ENCODE peak calls at places on chromosomes 11 and 22, in ten cellular contexts. One of them, this sample, is unnamed.

GRCh38 chr22:35337932-35338331 is 38.2 kb downstream of the TOM1 start:
- DNase-seq in adrenal gland: no peak
- DNase-seq in CD4-positive, alpha-beta T cell: no peak
- DNase-seq in cardiac muscle cell: no peak
- DNase-seq in HFFc6: no peak
- DNase-seq in progenitor cell of endocrine pancreas: no peak
- DNase-seq in AG10803: no peak
- DNase-seq in spleen: no peak
- DNase-seq in right lobe of liver: no peak
- DNase-seq in RWPE1: no peak
- DNase-seq in this sample: no peak

GRCh38 chr11:1054143-1055108 is 17.9 kb upstream of the MUC6 start:
- DNase-seq in spleen: peak
- DNase-seq in RWPE1: no peak
- DNase-seq in HFFc6: peak
- DNase-seq in adrenal gland: no peak
- DNase-seq in right lobe of liver: no peak
- DNase-seq in progenitor cell of endocrine pancreas: no peak
- DNase-seq in CD4-positive, alpha-beta T cell: no peak
- DNase-seq in AG10803: peak
- DNase-seq in cardiac muscle cell: peak
- DNase-seq in this sample: no peak

GRCh38 chr11:94928146-94928995 is 45.0 kb downstream of the CWC15 start:
- DNase-seq in RWPE1: no peak
- DNase-seq in right lobe of liver: no peak
- DNase-seq in progenitor cell of endocrine pancreas: no peak
- DNase-seq in adrenal gland: no peak
- DNase-seq in cardiac muscle cell: no peak
- DNase-seq in HFFc6: no peak
- DNase-seq in CD4-positive, alpha-beta T cell: no peak
- DNase-seq in AG10803: peak
- DNase-seq in spleen: no peak
- DNase-seq in this sample: no peak

GRCh38 chr11:100467821-100468508 is 219.1 kb upstream of the ARHGAP42 start:
- DNase-seq in spleen: no peak
- DNase-seq in RWPE1: no peak
- DNase-seq in HFFc6: no peak
- DNase-seq in cardiac muscle cell: no peak
- DNase-seq in adrenal gland: no peak
- DNase-seq in CD4-positive, alpha-beta T cell: no peak
- DNase-seq in right lobe of liver: no peak
- DNase-seq in progenitor cell of endocrine pancreas: no peak
- DNase-seq in AG10803: no peak
- DNase-seq in this sample: no peak

GRCh38 chr11:78860720-78861422 is 286.2 kb upstream of the NARS2 start:
- DNase-seq in RWPE1: no peak
- DNase-seq in right lobe of liver: no peak
- DNase-seq in adrenal gland: no peak
- DNase-seq in progenitor cell of endocrine pancreas: no peak
- DNase-seq in CD4-positive, alpha-beta T cell: no peak
- DNase-seq in spleen: no peak
- DNase-seq in HFFc6: no peak
- DNase-seq in cardiac muscle cell: peak
- DNase-seq in AG10803: peak
- DNase-seq in this sample: peak

GRCh38 chr11:70159612-70160570 is 43.2 kb upstream of the FADD start:
- DNase-seq in cardiac muscle cell: no peak
- DNase-seq in adrenal gland: no peak
- DNase-seq in RWPE1: peak
- DNase-seq in right lobe of liver: peak
- DNase-seq in CD4-positive, alpha-beta T cell: no peak
- DNase-seq in spleen: no peak
- DNase-seq in HFFc6: no peak
- DNase-seq in AG10803: peak
- DNase-seq in progenitor cell of endocrine pancreas: no peak
- DNase-seq in this sample: no peak

GRCh38 chr11:1437500-1437899 is 47.8 kb downstream of the BRSK2 start:
- DNase-seq in cardiac muscle cell: peak
- DNase-seq in RWPE1: peak
- DNase-seq in progenitor cell of endocrine pancreas: no peak
- DNase-seq in AG10803: peak
- DNase-seq in CD4-positive, alpha-beta T cell: no peak
- DNase-seq in right lobe of liver: no peak
- DNase-seq in adrenal gland: peak
- DNase-seq in spleen: peak
- DNase-seq in HFFc6: peak
- DNase-seq in this sample: peak

GRCh38 chr11:19703211-19703610 is 9.4 kb upstream of the NAV2 start:
- DNase-seq in RWPE1: no peak
- DNase-seq in progenitor cell of endocrine pancreas: no peak
- DNase-seq in right lobe of liver: no peak
- DNase-seq in spleen: no peak
- DNase-seq in cardiac muscle cell: no peak
- DNase-seq in HFFc6: no peak
- DNase-seq in adrenal gland: no peak
- DNase-seq in AG10803: peak
- DNase-seq in CD4-positive, alpha-beta T cell: no peak
- DNase-seq in this sample: no peak

GRCh38 chr11:28491431-28491830 is 383.2 kb downstream of the METTL15 start:
- DNase-seq in adrenal gland: no peak
- DNase-seq in HFFc6: no peak
- DNase-seq in AG10803: no peak
- DNase-seq in CD4-positive, alpha-beta T cell: no peak
- DNase-seq in spleen: no peak
- DNase-seq in RWPE1: no peak
- DNase-seq in progenitor cell of endocrine pancreas: no peak
- DNase-seq in cardiac muscle cell: no peak
- DNase-seq in right lobe of liver: no peak
- DNase-seq in this sample: no peak

GRCh38 chr11:4551346-4551979 is 6.5 kb downstream of the OR52M1 start:
- DNase-seq in AG10803: no peak
- DNase-seq in progenitor cell of endocrine pancreas: no peak
- DNase-seq in cardiac muscle cell: no peak
- DNase-seq in spleen: no peak
- DNase-seq in CD4-positive, alpha-beta T cell: no peak
- DNase-seq in adrenal gland: no peak
- DNase-seq in RWPE1: no peak
- DNase-seq in HFFc6: no peak
- DNase-seq in right lobe of liver: no peak
- DNase-seq in this sample: no peak

GRCh38 chr22:40194656-40195055 is 16.9 kb downstream of the TNRC6B start:
- DNase-seq in adrenal gland: peak
- DNase-seq in spleen: no peak
- DNase-seq in AG10803: no peak
- DNase-seq in right lobe of liver: no peak
- DNase-seq in RWPE1: no peak
- DNase-seq in cardiac muscle cell: no peak
- DNase-seq in progenitor cell of endocrine pancreas: no peak
- DNase-seq in HFFc6: no peak
- DNase-seq in CD4-positive, alpha-beta T cell: no peak
- DNase-seq in this sample: no peak

GRCh38 chr22:40196628-40197027 is 18.9 kb downstream of the TNRC6B start:
- DNase-seq in cardiac muscle cell: peak
- DNase-seq in CD4-positive, alpha-beta T cell: no peak
- DNase-seq in AG10803: peak
- DNase-seq in progenitor cell of endocrine pancreas: no peak
- DNase-seq in adrenal gland: peak
- DNase-seq in right lobe of liver: no peak
- DNase-seq in spleen: no peak
- DNase-seq in HFFc6: peak
- DNase-seq in RWPE1: peak
- DNase-seq in this sample: peak

GRCh38 chr22:40189979-40190378 is 12.3 kb downstream of the TNRC6B start:
- DNase-seq in HFFc6: peak
- DNase-seq in RWPE1: no peak
- DNase-seq in adrenal gland: no peak
- DNase-seq in CD4-positive, alpha-beta T cell: no peak
- DNase-seq in progenitor cell of endocrine pancreas: no peak
- DNase-seq in right lobe of liver: no peak
- DNase-seq in cardiac muscle cell: no peak
- DNase-seq in spleen: no peak
- DNase-seq in AG10803: no peak
- DNase-seq in this sample: no peak

GRCh38 chr22:40190501-40190900 is 12.8 kb downstream of the TNRC6B start:
- DNase-seq in AG10803: no peak
- DNase-seq in progenitor cell of endocrine pancreas: no peak
- DNase-seq in HFFc6: no peak
- DNase-seq in right lobe of liver: no peak
- DNase-seq in cardiac muscle cell: no peak
- DNase-seq in adrenal gland: no peak
- DNase-seq in spleen: no peak
- DNase-seq in CD4-positive, alpha-beta T cell: no peak
- DNase-seq in RWPE1: no peak
- DNase-seq in this sample: peak

GRCh38 chr22:40193429-40194421 is 16.0 kb downstream of the TNRC6B start:
- DNase-seq in AG10803: peak
- DNase-seq in CD4-positive, alpha-beta T cell: no peak
- DNase-seq in progenitor cell of endocrine pancreas: no peak
- DNase-seq in right lobe of liver: no peak
- DNase-seq in cardiac muscle cell: peak
- DNase-seq in spleen: no peak
- DNase-seq in HFFc6: no peak
- DNase-seq in RWPE1: no peak
- DNase-seq in adrenal gland: no peak
- DNase-seq in this sample: peak
- TF ChIP-seq CTCF in AG10803: peak
- TF ChIP-seq CTCF in CD4-positive, alpha-beta T cell: no peak
- TF ChIP-seq CTCF in progenitor cell of endocrine pancreas: peak
- TF ChIP-seq CTCF in right lobe of liver: peak
- TF ChIP-seq CTCF in cardiac muscle cell: peak
- TF ChIP-seq CTCF in spleen: no peak
- TF ChIP-seq CTCF in HFFc6: peak
- TF ChIP-seq CTCF in RWPE1: no peak
- TF ChIP-seq CTCF in adrenal gland: no peak
- TF ChIP-seq CTCF in this sample: peak

DNA sequence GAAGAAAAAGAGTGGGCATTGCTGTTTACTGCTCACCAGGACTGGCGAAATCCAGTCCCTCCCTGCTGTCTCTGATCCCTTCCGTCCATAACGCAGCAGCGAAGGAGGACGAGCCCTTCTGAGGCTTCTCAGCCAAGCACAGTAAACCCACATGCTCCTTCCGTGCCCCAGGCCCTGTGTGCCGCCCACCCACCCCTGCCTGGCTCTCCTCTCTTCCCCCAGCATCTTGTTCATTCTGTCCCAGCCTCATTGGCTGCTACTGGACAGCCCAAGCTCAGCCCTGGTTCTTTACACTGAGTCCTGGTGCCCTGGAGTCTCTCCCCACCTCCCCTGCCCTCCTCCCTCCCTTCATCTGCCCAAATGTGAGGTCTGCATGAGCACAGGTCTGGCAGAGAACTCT is 559.7 kb downstream of the BRD1 start:
- DNase-seq in spleen: peak
- DNase-seq in AG10803: no peak
- DNase-seq in progenitor cell of endocrine pancreas: no peak
- DNase-seq in RWPE1: no peak
- DNase-seq in HFFc6: no peak
- DNase-seq in adrenal gland: no peak
- DNase-seq in right lobe of liver: no peak
- DNase-seq in CD4-positive, alpha-beta T cell: no peak
- DNase-seq in cardiac muscle cell: no peak
- DNase-seq in this sample: no peak
- TF ChIP-seq CTCF in spleen: no peak
- TF ChIP-seq CTCF in AG10803: no peak
- TF ChIP-seq CTCF in progenitor cell of endocrine pancreas: no peak
- TF ChIP-seq CTCF in RWPE1: no peak
- TF ChIP-seq CTCF in HFFc6: no peak
- TF ChIP-seq CTCF in adrenal gland: no peak
- TF ChIP-seq CTCF in right lobe of liver: no peak
- TF ChIP-seq CTCF in CD4-positive, alpha-beta T cell: no peak
- TF ChIP-seq CTCF in cardiac muscle cell: no peak
- TF ChIP-seq CTCF in this sample: no peak

DNA sequence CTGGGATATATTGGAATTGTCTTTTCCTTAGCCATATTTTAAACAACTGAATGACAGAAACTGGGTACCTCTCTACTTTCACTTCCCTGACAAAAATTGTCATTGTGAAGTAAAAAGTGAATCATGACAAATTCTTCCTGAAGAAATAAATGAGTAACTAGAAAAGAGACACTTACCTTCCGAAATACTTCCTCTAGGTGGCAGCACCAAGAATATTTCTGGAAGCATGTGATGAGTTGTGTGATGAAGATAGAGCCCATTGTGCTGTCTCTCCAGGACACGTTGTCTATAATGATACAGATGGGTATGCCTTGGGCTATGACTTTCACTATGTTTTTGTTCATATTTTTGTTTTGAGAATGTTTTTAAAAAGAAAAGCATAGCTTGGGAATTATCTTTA is 21.5 kb downstream of the CASP4 start:
- DNase-seq in right lobe of liver: no peak
- DNase-seq in adrenal gland: no peak
- DNase-seq in cardiac muscle cell: peak
- DNase-seq in progenitor cell of endocrine pancreas: no peak
- DNase-seq in CD4-positive, alpha-beta T cell: no peak
- DNase-seq in HFFc6: peak
- DNase-seq in AG10803: peak
- DNase-seq in spleen: no peak
- DNase-seq in RWPE1: peak
- DNase-seq in this sample: peak
- TF ChIP-seq CTCF in right lobe of liver: peak
- TF ChIP-seq CTCF in adrenal gland: peak
- TF ChIP-seq CTCF in cardiac muscle cell: peak
- TF ChIP-seq CTCF in progenitor cell of endocrine pancreas: peak
- TF ChIP-seq CTCF in CD4-positive, alpha-beta T cell: peak
- TF ChIP-seq CTCF in HFFc6: peak
- TF ChIP-seq CTCF in AG10803: peak
- TF ChIP-seq CTCF in spleen: peak
- TF ChIP-seq CTCF in RWPE1: peak
- TF ChIP-seq CTCF in this sample: peak

GRCh38 chr11:72075109-72075508 is 5.2 kb downstream of the NUMA1 start:
- DNase-seq in progenitor cell of endocrine pancreas: no peak
- DNase-seq in HFFc6: no peak
- DNase-seq in AG10803: no peak
- DNase-seq in cardiac muscle cell: peak
- DNase-seq in adrenal gland: no peak
- DNase-seq in right lobe of liver: no peak
- DNase-seq in RWPE1: no peak
- DNase-seq in CD4-positive, alpha-beta T cell: no peak
- DNase-seq in spleen: no peak
- DNase-seq in this sample: no peak
- TF ChIP-seq CTCF in progenitor cell of endocrine pancreas: no peak
- TF ChIP-seq CTCF in HFFc6: peak
- TF ChIP-seq CTCF in AG10803: peak
- TF ChIP-seq CTCF in cardiac muscle cell: peak
- TF ChIP-seq CTCF in adrenal gland: no peak
- TF ChIP-seq CTCF in right lobe of liver: no peak
- TF ChIP-seq CTCF in RWPE1: no peak
- TF ChIP-seq CTCF in CD4-positive, alpha-beta T cell: no peak
- TF ChIP-seq CTCF in spleen: no peak
- TF ChIP-seq CTCF in this sample: no peak

This sample was measured in hepatocyte.